ENCODE peak calls at places on chromosome 12, in five cellular contexts. M is ascending aorta; Y is lung; E is CD8-positive, alpha-beta memory T cell; X is ovary. V is an unnamed sample.

GRCh38 chr12:75591628-75592027 is 80.2 kb upstream of the KRR1 start:
- DNase-seq in M (no peak), Y (no peak), E (no peak), X (no peak), V (no peak)

GRCh38 chr12:28189774-28190320 is 409 bp upstream of the CCDC91 start:
- DNase-seq in M (no peak), Y (no peak), E (no peak), X (no peak), V (no peak)

GRCh38 chr12:104439137-104439536 is 17.6 kb upstream of the CHST11 start:
- DNase-seq in M (no peak), Y (no peak), E (no peak), X (no peak), V (no peak)

GRCh38 chr12:56119361-56119796 is 1.3 kb downstream of the ZC3H10 start:
- DNase-seq in M (no peak), Y (peak; percentile 82), E (peak; percentile 43), X (peak; percentile 72), V (peak; percentile 64)

GRCh38 chr12:17976202-17976601 is 113.8 kb downstream of the RERGL start:
- DNase-seq in M (no peak), Y (no peak), E (no peak), X (no peak), V (no peak)

GRCh38 chr12:30064906-30065305 is 281.2 kb upstream of the TMTC1 start:
- DNase-seq in M (no peak), Y (no peak), E (no peak), X (no peak), V (no peak)

GRCh38 chr12:41189395-41190251 is 1.5 kb downstream of the PDZRN4 start:
- DNase-seq in M (no peak), Y (no peak), E (no peak), X (peak; percentile 43), V (no peak)

GRCh38 chr12:123055281-123055766 is 74.8 kb downstream of the ARL6IP4 start:
- DNase-seq in M (no peak), Y (no peak), E (no peak), X (no peak), V (no peak)

GRCh38 chr12:54352891-54353874 is 11.1 kb downstream of the GPR84 start:
- DNase-seq in M (no peak), Y (no peak), E (no peak), X (peak; percentile 66), V (no peak)

GRCh38 chr12:116172224-116172849 is 105.2 kb downstream of the MED13L start:
- DNase-seq in M (no peak), Y (no peak), E (no peak), X (no peak), V (no peak)

GRCh38 chr12:69655616-69656336 is 43.3 kb downstream of the BEST3 start:
- DNase-seq in M (no peak), Y (no peak), E (no peak), X (no peak), V (no peak)

GRCh38 chr12:114665411-114666181 is 18.4 kb downstream of the TBX3 start:
- DNase-seq in M (no peak), Y (no peak), E (no peak), X (peak; percentile 45), V (no peak)

GRCh38 chr12:93670104-93670503 is 7.1 kb upstream of the CRADD start:
- DNase-seq in M (no peak), Y (no peak), E (no peak), X (no peak), V (no peak)
- H3K36me3 ChIP-seq in M (no peaks in the 10 kb centered on the region), Y (no peaks in the 10 kb centered on the region), E (no peaks in the 10 kb centered on the region), X (no peaks in the 10 kb centered on the region), V (no peaks in the 10 kb centered on the region)

GRCh38 chr12:8609061-8609570 is 3.5 kb downstream of the AICDA start:
- DNase-seq in M (no peak), Y (no peak), E (no peak), X (no peak), V (no peak)

GRCh38 chr12:8615206-8615605 is 2.5 kb upstream of the AICDA start:
- DNase-seq in M (no peak), Y (no peak), E (no peak), X (no peak), V (no peak)

GRCh38 chr12:8612629-8613028 is at the start of gene AICDA:
- DNase-seq in M (no peak), Y (no peak), E (no peak), X (no peak), V (no peak)
- H3K4me3 ChIP-seq in M (no peak within 1 kb of the TSS), Y (no peak within 1 kb of the TSS), E (no peak within 1 kb of the TSS), X (no peak within 1 kb of the TSS), V (no peak within 1 kb of the TSS)

GRCh38 chr12:68334136-68334535 is 2.0 kb upstream of the MDM1 start:
- DNase-seq in M (no peak), Y (no peak), E (no peak), X (no peak), V (no peak)
- H3K4me1 ChIP-seq in M (peaks cover 8% of the 10 kb centered on the region), Y (peaks cover 1% of the 10 kb centered on the region), E (peaks cover 26% of the 10 kb centered on the region), X (no peaks in the 10 kb centered on the region), V (peaks cover 11% of the 10 kb centered on the region)

DNA sequence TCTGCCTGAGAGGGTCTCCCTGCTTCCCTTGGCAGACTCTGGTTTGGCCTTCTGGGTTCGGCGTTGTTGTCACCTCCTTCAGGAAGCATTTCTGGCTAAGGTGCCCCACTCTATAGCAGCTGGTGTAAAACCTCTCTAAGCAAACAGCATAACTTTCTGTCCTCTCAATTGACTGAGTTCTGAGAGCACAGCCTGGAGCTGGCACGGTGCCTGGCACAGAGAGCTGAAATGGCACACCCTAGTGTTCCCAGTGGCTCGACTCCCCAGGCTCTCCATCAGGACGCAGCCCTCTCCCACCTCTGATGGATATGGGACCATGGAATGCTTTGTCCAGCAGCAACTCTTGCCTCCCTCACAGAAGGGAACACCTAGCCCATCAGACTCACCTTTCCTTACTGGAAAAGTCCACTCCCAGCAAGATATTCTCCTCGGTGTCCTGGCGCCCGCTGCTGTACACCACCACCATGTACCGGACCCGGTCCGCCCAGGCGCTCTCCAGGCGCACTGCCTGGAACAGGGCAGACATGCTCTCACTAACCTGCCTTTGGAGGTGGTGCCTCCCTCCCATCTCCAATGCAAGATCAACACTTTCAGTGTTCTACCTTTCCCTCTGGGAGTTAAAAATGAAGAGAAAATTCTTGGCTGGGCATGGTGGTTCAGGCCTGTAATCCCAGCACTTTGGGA is 40.6 kb downstream of the SSH1 start:
- DNase-seq in M (no peak), Y (no peak), E (no peak), X (no peak), V (no peak)
- H3K36me3 ChIP-seq in M (peaks cover 43% of the 10 kb centered on the region), Y (peaks cover 11% of the 10 kb centered on the region), E (peaks cover 5% of the 10 kb centered on the region), X (no peaks in the 10 kb centered on the region), V (peaks cover 7% of the 10 kb centered on the region)

GRCh38 chr12:49658276-49658675 is 34.9 kb downstream of the PRPF40B start:
- DNase-seq in M (no peak), Y (no peak), E (no peak), X (peak; percentile 23), V (no peak)
- H3K4me3 ChIP-seq in M (no peak overlapping the region), Y (no peak overlapping the region), E (no peak overlapping the region), X (no peak overlapping the region), V (no peak overlapping the region)

GRCh38 chr12:57129311-57130288 is 1.3 kb downstream of the LRP1 start:
- DNase-seq in M (no peak), Y (no peak), E (no peak), X (no peak), V (no peak)

GRCh38 chr12:57133013-57133569 is 4.8 kb downstream of the LRP1 start:
- DNase-seq in M (no peak), Y (no peak), E (no peak), X (no peak), V (no peak)

GRCh38 chr12:57133916-57134315 is 5.6 kb downstream of the LRP1 start:
- DNase-seq in M (no peak), Y (no peak), E (no peak), X (no peak), V (no peak)

GRCh38 chr12:57130941-57131340 is 2.7 kb downstream of the LRP1 start:
- DNase-seq in M (no peak), Y (no peak), E (no peak), X (no peak), V (no peak)

DNA sequence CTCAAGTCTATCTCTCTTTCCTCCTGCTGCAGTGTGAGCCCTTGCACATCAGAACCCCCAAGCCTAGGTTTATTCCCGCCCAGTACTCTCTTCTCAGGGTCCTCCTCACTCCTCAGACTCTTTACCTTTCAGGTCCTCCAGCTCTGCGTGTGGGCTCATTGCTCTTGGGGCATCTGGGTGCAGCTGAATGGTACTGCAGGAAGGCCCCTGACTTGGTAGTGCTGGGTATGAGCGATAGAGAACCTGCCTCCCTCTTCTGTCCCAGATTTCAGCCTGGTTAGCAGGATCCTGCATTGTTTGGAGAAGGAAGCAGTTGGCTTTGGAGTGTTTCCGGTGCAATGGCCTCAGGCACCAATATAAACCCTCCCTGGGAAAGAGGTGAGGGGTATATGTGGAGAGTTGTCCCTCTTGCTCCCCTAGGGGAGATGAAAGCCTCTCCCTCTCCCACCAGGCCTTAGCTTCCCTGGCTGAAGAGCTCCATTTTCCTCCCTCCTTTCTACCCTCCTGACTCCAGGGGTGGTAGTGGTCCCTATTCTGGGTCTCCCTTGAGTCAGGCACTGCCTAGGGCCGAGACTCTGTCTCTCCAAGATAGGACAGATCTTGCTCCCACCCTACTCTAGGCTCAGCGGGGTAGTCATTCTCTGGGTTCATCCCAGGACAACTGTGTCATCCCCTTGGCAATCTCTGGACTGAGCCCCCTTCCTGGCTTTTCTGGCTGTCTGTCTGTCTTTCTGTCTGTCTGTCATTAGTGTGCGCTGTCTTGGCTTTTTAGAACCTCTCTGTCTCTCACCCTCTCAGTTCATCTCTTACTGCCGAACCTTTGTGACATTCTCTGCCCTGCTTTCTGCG is 3.8 kb downstream of the LRP1 start:
- DNase-seq in M (no peak), Y (no peak), E (no peak), X (no peak), V (no peak)
- H3K4me1 ChIP-seq in M (peaks cover 66% of the 10 kb centered on the region), Y (peaks cover 13% of the 10 kb centered on the region), E (peaks cover 7% of the 10 kb centered on the region), X (peaks cover 30% of the 10 kb centered on the region), V (peaks cover 72% of the 10 kb centered on the region)

GRCh38 chr12:120181991-120182631 is 12.4 kb downstream of the GCN1 start:
- DNase-seq in M (no peak), Y (peak; percentile 51), E (no peak), X (no peak), V (no peak)
- H3K36me3 ChIP-seq in M (peaks cover 87% of the 10 kb centered on the region), Y (peaks cover 34% of the 10 kb centered on the region), E (peaks cover 68% of the 10 kb centered on the region), X (no peaks in the 10 kb centered on the region), V (peaks cover 66% of the 10 kb centered on the region)

DNA sequence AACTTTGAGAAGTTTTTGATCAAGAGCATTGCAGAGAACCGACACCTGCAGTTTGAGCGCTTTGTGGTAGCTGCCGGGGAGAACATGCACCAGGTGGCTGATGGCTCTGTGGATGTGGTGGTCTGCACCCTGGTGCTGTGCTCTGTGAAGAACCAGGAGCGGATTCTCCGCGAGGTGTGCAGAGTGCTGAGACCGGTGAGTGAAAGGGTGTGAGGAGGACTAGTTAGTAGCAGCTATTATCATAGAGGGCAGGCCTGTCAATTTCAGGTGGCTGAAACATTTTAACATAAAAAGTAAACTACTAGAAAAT is 27.0 kb upstream of the HIGD1C start:
- DNase-seq in M (no peak), Y (no peak), E (no peak), X (no peak), V (no peak)
- H3K4me3 ChIP-seq in M (peak overlapping the region; percentile 75), Y (peak overlapping the region; percentile 82), E (peak overlapping the region; percentile 3), X (peak overlapping the region; percentile 69), V (peak overlapping the region; percentile 96)

V was measured in thoracic aorta.